ENCODE peak calls at places on chromosomes 12 and 14, in five cellular contexts. J is GM23248, F is K562, C is fibroblast of lung, S is hepatocyte. Z is an unnamed sample.

GRCh38 chr12:112013601-112014402 is 576 bp downstream of the ERP29 start:
- DNase-seq in S (peak; percentile 85), F (peak; percentile 91), J (peak; percentile 86), C (peak; percentile 74), Z (peak; percentile 73)

GRCh38 chr14:104680806-104681688 is 8.4 kb upstream of the INF2 start:
- DNase-seq in C (peak; percentile 84), J (peak; percentile 94), S (peak; percentile 76), F (no peak), Z (peak; percentile 74)

GRCh38 chr12:13727707-13728147 is 253.7 kb downstream of the GRIN2B start:
- DNase-seq in J (no peak), S (no peak), C (peak; percentile 21), F (no peak), Z (no peak)

GRCh38 chr12:93939641-93940040 is 208.7 kb upstream of the PLXNC1 start:
- DNase-seq in S (no peak), J (peak; percentile 27), F (no peak), C (no peak), Z (no peak)

GRCh38 chr14:104184506-104184905 is 46.1 kb downstream of the KIF26A start:
- DNase-seq in S (no peak), C (no peak), J (no peak), F (no peak), Z (no peak)

GRCh38 chr12:4720637-4720995 is 416 bp downstream of the GALNT8 start:
- DNase-seq in F (no peak), J (no peak), C (no peak), S (peak; percentile 13), Z (no peak)

GRCh38 chr14:92532490-92533163 is 19.0 kb downstream of the RIN3 start:
- DNase-seq in S (no peak), J (no peak), C (no peak), F (no peak), Z (no peak)

GRCh38 chr14:60622920-60623263 is 26.4 kb downstream of the SIX1 start:
- DNase-seq in S (no peak), F (no peak), J (peak; percentile 53), C (peak; percentile 86), Z (no peak)

GRCh38 chr12:130162267-130162666 is at the start of gene FZD10:
- DNase-seq in J (peak; percentile 50), F (no peak), S (peak; percentile 67), C (peak; percentile 3), Z (no peak)

GRCh38 chr12:122981036-122981471 is 573 bp downstream of the ARL6IP4 start:
- DNase-seq in J (peak; percentile 61), F (peak; percentile 52), S (peak; percentile 44), C (peak; percentile 27), Z (no peak)

GRCh38 chr12:18897816-18898215 is 159.9 kb downstream of the CAPZA3 start:
- DNase-seq in F (no peak), C (peak; percentile 6), S (no peak), J (peak; percentile 21), Z (no peak)

GRCh38 chr14:70658899-70659298 is 17.2 kb downstream of the TTC9 start:
- DNase-seq in S (no peak), C (no peak), F (no peak), J (no peak), Z (no peak)

GRCh38 chr12:52789637-52790426 is 6.1 kb downstream of the KRT3 start:
- DNase-seq in F (peak; percentile 83), C (peak; percentile 11), S (no peak), J (peak; percentile 28), Z (peak; percentile 55)

GRCh38 chr14:52802597-52802996 is 11.2 kb upstream of the GNPNAT1 start:
- DNase-seq in J (peak; percentile 95), C (peak; percentile 82), F (no peak), S (no peak), Z (no peak)

GRCh38 chr14:54353266-54353665 is 43.5 kb upstream of the CDKN3 start:
- DNase-seq in C (no peak), J (no peak), F (no peak), S (no peak), Z (no peak)

GRCh38 chr12:29867823-29868222 is 84.1 kb upstream of the TMTC1 start:
- DNase-seq in J (no peak), S (no peak), C (no peak), F (no peak), Z (no peak)

GRCh38 chr14:91570021-91570420 is 59.9 kb upstream of the PPP4R3A start:
- DNase-seq in S (no peak), C (no peak), F (no peak), J (no peak), Z (no peak)

DNA sequence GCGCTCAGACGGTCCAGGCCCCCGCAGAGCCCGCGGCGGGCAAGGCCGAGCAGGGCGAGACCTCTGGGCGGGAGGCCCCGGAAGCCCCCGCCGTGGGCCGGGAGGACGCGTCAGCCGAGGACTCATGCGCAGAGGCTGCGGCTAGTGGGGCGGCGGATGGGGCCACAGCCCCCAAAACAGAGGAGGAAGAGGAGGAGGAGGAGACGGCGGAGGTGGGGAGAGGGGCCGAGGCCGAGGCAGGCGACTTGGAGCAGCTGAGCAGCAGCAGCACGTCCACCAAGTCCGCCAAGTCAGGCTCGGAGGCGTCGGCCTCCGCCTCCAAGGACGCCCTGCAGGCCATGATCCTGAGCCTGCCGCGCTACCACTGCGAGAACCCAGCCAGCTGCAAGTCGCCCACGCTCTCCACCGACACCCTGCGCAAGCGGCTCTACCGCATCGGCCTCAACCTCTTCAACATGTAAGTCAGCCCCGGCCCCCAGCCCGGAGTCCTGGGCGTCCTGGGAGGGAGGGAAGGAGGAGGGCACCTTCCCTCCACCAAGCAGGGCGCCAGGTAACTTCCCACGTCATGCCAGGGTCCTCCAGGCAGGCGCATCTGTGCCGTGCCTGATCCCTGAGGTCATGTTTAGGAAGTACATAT is 72.4 kb downstream of the IQSEC3 start:
- DNase-seq in J (peak; percentile 42), F (no peak), C (peak; percentile 26), S (no peak), Z (no peak)
- TF ChIP-seq EZH2 in J (no peak), F (no peak), C (peak; percentile 17), S (no peak), Z (no peak)

GRCh38 chr12:49566361-49566760 is 1.6 kb downstream of the MCRS1 start:
- DNase-seq in S (no peak), F (no peak), J (no peak), C (no peak), Z (no peak)
- H3K79me2 ChIP-seq in S (peaks cover 45% of the 10 kb centered on the region), F (peaks cover 50% of the 10 kb centered on the region), J (peaks cover 52% of the 10 kb centered on the region), C (peaks cover 24% of the 10 kb centered on the region), Z (peaks cover 47% of the 10 kb centered on the region)

GRCh38 chr14:56125772-56126411 is 7.7 kb downstream of the PELI2 start:
- DNase-seq in S (no peak), F (no peak), J (no peak), C (peak; percentile 15), Z (no peak)
- H3K4me1 ChIP-seq in S (peaks cover 8% of the 10 kb centered on the region), F (no peaks in the 10 kb centered on the region), J (peaks cover 7% of the 10 kb centered on the region), C (peaks cover 12% of the 10 kb centered on the region), Z (no peaks in the 10 kb centered on the region)

DNA sequence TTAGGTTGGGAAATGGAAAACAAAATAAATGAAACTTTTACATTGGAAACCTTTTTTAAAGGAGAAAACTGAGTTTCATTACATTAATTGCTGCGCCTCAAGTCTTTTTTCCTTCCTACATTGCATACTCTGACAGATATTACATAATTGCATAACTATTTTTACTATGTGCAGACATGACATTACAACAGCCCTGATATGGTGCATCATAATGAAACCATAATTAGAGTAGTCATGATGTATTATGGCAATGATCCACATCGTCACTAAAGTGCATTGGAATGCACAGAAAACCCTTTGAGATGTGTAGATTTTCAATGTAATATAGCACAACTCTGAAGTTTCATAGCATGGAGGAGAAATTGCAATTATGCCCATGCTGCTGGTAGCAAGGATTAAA is 217.8 kb upstream of the NPAS3 start:
- DNase-seq in J (peak; percentile 61), C (peak; percentile 49), F (no peak), S (no peak), Z (no peak)
- TF ChIP-seq EZH2 in J (no peak), C (no peak), F (no peak), S (no peak), Z (no peak)

DNA sequence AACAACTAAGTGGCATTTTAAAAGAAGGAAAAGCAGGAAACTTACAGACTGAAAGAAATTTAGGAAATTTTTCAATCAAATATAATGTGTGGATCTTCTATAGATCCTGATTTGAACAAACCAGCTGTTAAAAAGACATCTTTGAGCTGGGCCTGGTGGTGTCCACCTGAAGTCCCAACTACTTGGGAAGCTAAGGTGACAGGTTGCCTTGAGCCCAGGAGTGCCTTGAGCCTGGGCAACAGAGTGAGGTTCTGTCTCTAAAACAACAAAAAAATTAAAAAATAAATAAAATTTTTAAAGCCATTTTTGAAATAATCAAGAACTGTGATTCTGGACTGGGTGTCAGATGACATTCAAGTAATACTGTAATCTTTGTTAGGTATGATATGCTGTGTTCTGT is 7.0 kb downstream of the CKAP4 start:
- DNase-seq in J (no peak), C (no peak), F (no peak), S (no peak), Z (no peak)
- H3K79me2 ChIP-seq in J (peaks cover 87% of the 10 kb centered on the region), C (peaks cover 45% of the 10 kb centered on the region), F (no peaks in the 10 kb centered on the region), S (peaks cover 52% of the 10 kb centered on the region), Z (peaks cover 35% of the 10 kb centered on the region)

DNA sequence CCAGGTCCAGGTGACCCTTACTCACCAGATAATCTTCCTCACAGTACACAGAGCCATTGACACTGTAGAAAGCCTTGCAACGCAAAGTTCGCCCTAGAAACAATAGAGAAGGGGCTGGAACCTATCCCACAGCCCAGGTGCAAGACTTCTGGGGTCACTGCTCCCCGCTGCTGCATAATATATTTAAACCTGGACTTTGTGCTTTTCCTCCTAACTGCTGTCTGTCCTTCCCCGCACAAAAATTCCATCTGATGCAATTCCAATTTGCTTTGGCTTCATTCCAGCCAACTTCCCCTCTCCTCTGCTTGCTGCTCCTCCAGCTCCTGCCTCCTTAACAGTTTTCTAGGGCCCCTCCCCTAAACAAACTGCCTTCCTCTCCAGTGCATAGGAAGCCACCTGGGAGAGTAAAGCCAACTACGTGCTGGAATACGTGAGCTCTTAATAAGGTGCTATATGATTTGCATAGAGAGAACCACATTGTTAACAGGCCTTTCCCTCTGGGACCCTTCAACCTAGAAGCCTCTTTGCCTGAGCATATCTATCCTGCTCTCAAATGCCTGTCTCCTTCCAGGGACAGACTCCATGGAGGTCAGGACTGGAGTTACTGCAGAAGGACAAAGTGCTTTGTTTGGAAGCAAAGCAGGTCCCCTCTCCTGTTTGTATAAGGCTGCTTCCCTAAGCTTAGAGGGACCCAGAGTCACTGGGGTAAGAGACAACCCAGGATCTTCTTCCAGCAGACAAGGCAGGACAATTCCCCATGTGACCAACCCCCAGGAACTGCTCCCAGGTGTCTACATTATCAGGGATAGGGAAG is 5.5 kb downstream of the AJUBA start:
- DNase-seq in F (no peak), C (peak; percentile 55), S (peak; percentile 80), J (peak; percentile 25), Z (peak; percentile 18)
- H3K4me1 ChIP-seq in F (peaks cover 25% of the 10 kb centered on the region), C (peaks cover 45% of the 10 kb centered on the region), S (peaks cover 40% of the 10 kb centered on the region), J (peaks cover 40% of the 10 kb centered on the region), Z (peaks cover 45% of the 10 kb centered on the region)

DNA sequence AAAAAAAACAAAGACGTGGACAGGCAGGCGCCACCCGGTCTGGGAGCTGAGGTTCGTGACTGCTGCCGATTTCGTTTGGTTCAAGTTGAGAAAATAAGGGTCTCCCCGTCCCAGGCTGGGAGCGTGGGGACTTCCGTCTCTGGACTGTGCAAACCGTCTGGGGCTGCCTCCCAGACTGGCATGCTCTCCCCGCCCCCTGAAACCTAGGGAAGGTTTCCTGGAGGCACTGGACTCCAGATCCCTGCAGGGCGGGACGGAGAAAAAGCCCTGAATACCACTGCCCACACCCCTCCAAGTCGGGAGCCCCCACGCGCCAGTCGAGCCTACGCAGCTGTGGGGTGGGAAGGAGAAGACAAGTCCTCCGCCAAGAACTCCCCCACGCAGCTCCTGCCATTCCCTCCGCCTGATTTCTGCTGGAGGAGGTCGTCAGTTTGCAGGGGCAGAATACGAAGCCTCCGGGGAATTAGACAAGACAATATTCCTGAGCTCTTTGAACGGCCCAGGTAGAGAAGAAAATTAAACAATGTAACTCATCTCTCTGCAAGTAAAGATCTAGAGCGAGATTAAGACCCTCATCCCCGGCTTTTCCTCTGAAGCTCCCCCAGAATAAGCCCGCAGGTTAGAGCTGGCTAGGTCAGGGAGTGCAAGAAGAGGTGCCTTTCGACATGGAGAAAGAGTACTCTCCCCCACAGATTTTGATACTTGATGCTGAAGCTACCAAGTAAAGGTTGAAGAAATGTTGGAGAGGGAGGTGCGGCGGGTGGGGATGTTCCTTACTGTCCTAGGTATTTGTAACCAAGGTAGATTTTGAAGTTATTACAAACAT is 10.4 kb upstream of the HOXC13 start:
- DNase-seq in C (no peak), J (no peak), S (no peak), F (no peak), Z (no peak)
- TF ChIP-seq EZH2 in C (peak; percentile 74), J (peak; percentile 26), S (peak; percentile 47), F (peak; percentile 19), Z (no peak)

Z was measured in PC-9.